ENCODE peak calls at places on chromosome X, in seven cellular contexts. C is iPS-NIHi11, G is HCEC 1CT, P is renal cortical epithelial cell, B is mucosa of descending colon, D is coronary artery, Y is Karpas-422. M is an unnamed sample.
A peak's percentile ranks its signal among the peaks of the same experiment; 100 is the strongest.

GRCh38 chrX:77442728-77443127 is 4.5 kb upstream of the FGF16 start:
- DNase-seq in C (no peak), G (peak; percentile 81), P (peak; percentile 64), B (no peak), D (no peak), Y (no peak), M (no peak)

GRCh38 chrX:113947548-113947947 is 636.3 kb upstream of the HTR2C start:
- DNase-seq in C (peak; percentile 17), G (no peak), P (no peak), B (no peak), D (no peak), Y (peak; percentile 54), M (no peak)

GRCh38 chrX:51851507-51852085 is 41.8 kb upstream of the MAGED1 start:
- DNase-seq in C (no peak), G (no peak), P (no peak), B (no peak), D (no peak), Y (no peak), M (no peak)

GRCh38 chrX:75968293-75968692 is 183.2 kb upstream of the MAGEE2 start:
- DNase-seq in C (no peak), G (no peak), P (no peak), B (no peak), D (no peak), Y (peak; percentile 69), M (no peak)

GRCh38 chrX:17082831-17083230 is 136.4 kb downstream of the REPS2 start:
- DNase-seq in C (no peak), G (no peak), P (peak; percentile 7), B (no peak), D (no peak), Y (peak; percentile 59), M (no peak)

GRCh38 chrX:46686003-46686645 is 72.8 kb downstream of the SLC9A7 start:
- DNase-seq in C (peak; percentile 37), G (peak; percentile 27), P (peak; percentile 6), B (no peak), D (no peak), Y (peak; percentile 76), M (no peak)

GRCh38 chrX:17632942-17633341 is 104.4 kb upstream of the SCML1 start:
- DNase-seq in C (no peak), G (peak; percentile 15), P (no peak), B (no peak), D (no peak), Y (no peak), M (no peak)

GRCh38 chrX:24925430-24925829 is 90.3 kb downstream of the ARX start:
- DNase-seq in C (no peak), G (no peak), P (peak; percentile 0), B (no peak), D (no peak), Y (no peak), M (no peak)

GRCh38 chrX:45622538-45622937 is 421.9 kb upstream of the DIPK2B start:
- DNase-seq in C (no peak), G (peak; percentile 76), P (peak; percentile 51), B (no peak), D (no peak), Y (no peak), M (no peak)

GRCh38 chrX:9598344-9598743 is 133.5 kb downstream of the TBL1X start:
- DNase-seq in C (no peak), G (no peak), P (peak; percentile 43), B (no peak), D (no peak), Y (no peak), M (no peak)

GRCh38 chrX:44735498-44735897 is 108.3 kb upstream of the DUSP21 start:
- DNase-seq in C (no peak), G (no peak), P (no peak), B (no peak), D (no peak), Y (no peak), M (no peak)

GRCh38 chrX:133482345-133483041 is 67.2 kb upstream of the GPC4 start:
- DNase-seq in C (no peak), G (no peak), P (peak; percentile 68), B (no peak), D (no peak), Y (no peak), M (no peak)